ENCODE peak calls at places on chromosomes 6 and 20, in six cellular contexts. F is activated CD4-positive, alpha-beta T cell treated with anti-CD3 and anti-CD28 coated beads for 36 hours; A is esophagus squamous epithelium; W is HAP-1; O is CD8-positive, alpha-beta T cell; L is tibial nerve. J is an unnamed sample.

GRCh38 chr6:82818727-82819126 is 246.9 kb downstream of the UBE3D start:
- DNase-seq in W (no peak), L (no peak), A (no peak), F (no peak), O (no peak), J (no peak)

GRCh38 chr20:47354710-47355488 is 1.6 kb downstream of the ZMYND8 start:
- DNase-seq in L (no peak), F (peak), W (no peak), A (no peak), O (no peak), J (no peak)

GRCh38 chr20:50217207-50217949 is 26.7 kb downstream of the CEBPB start:
- DNase-seq in O (no peak), L (no peak), A (no peak), F (no peak), W (no peak), J (no peak)

GRCh38 chr20:47475419-47476044 is 26.2 kb upstream of the NCOA3 start:
- DNase-seq in L (no peak), O (no peak), F (no peak), W (no peak), A (no peak), J (no peak)

GRCh38 chr6:44453146-44453545 is 65.6 kb downstream of the CDC5L start:
- DNase-seq in W (no peak), F (no peak), L (no peak), A (no peak), O (no peak), J (no peak)

GRCh38 chr6:134816780-134817179 is 133.1 kb downstream of the ALDH8A1 start:
- DNase-seq in F (no peak), O (no peak), A (no peak), W (no peak), L (no peak), J (no peak)

GRCh38 chr6:111957623-111958315 is 84.5 kb upstream of the FYN start:
- DNase-seq in W (no peak), O (no peak), F (no peak), A (no peak), L (no peak), J (peak)

GRCh38 chr6:11869656-11870340 is 91.2 kb upstream of the ADTRP start:
- DNase-seq in W (no peak), F (no peak), L (no peak), A (no peak), O (no peak), J (no peak)

GRCh38 chr6:36547646-36548400 is 544 bp upstream of the STK38 start:
- DNase-seq in A (no peak), L (no peak), F (peak), W (no peak), O (no peak), J (no peak)

GRCh38 chr6:170291271-170292110 is 613 bp upstream of the DLL1 start:
- DNase-seq in W (no peak), F (peak), L (no peak), A (no peak), O (peak), J (no peak)

GRCh38 chr6:14796974-14797762 is 448.7 kb upstream of the JARID2 start:
- DNase-seq in F (no peak), O (no peak), W (no peak), L (no peak), A (no peak), J (no peak)

GRCh38 chr6:24720131-24720603 is 1.2 kb upstream of the C6orf62 start:
- DNase-seq in F (peak), W (no peak), A (no peak), L (no peak), O (peak), J (peak)